ENCODE peak calls at places on chromosomes 5 and 9, in five cellular contexts. U is anterior cingulate cortex; V is naive thymus-derived CD4-positive, alpha-beta T cell; R is AG08396; J is dorsolateral prefrontal cortex. C is an unnamed sample.

GRCh38 chr5:130514984-130515690 is 610.9 kb downstream of the CHSY3 start:
- DNase-seq in R (no peak), V (no peak), J (no peak), U (no peak), C (no peak)

GRCh38 chr5:131536211-131536826 is 98.7 kb downstream of the RAPGEF6 start:
- DNase-seq in R (peak), J (no peak), U (no peak), V (no peak), C (no peak)

GRCh38 chr9:37026085-37026935 is 7.8 kb downstream of the PAX5 start:
- DNase-seq in V (no peak), J (no peak), U (no peak), R (no peak), C (no peak)

GRCh38 chr9:111833941-111834340 is 39.2 kb upstream of the SHOC1 start:
- DNase-seq in J (no peak), V (no peak), U (no peak), R (no peak), C (no peak)

GRCh38 chr9:125161284-125161918 is 18.1 kb upstream of the SCAI start:
- DNase-seq in R (no peak), V (no peak), J (no peak), U (no peak), C (no peak)

GRCh38 chr9:33690156-33690908 is 105.0 kb upstream of the PRSS3 start:
- DNase-seq in U (no peak), J (no peak), R (no peak), V (no peak), C (no peak)

GRCh38 chr5:42813533-42813932 is 1.8 kb upstream of the SELENOP start:
- DNase-seq in J (peak), R (no peak), V (no peak), U (no peak), C (no peak)

GRCh38 chr5:74641014-74641777 is 668 bp upstream of the ENC1 start:
- DNase-seq in R (peak), V (peak), J (peak), U (peak), C (peak)

GRCh38 chr9:21153688-21154608 is 12.3 kb upstream of the IFNW1 start:
- DNase-seq in U (no peak), J (peak), R (peak), V (no peak), C (no peak)

GRCh38 chr5:106894964-106895363 is 775.8 kb downstream of the EFNA5 start:
- DNase-seq in U (no peak), V (no peak), R (no peak), J (no peak), C (no peak)

GRCh38 chr9:114102484-114102883 is 3.4 kb upstream of the KIF12 start:
- DNase-seq in V (no peak), R (no peak), U (no peak), J (no peak), C (no peak)

C was measured in caudate nucleus.